ENCODE peak calls at places on chromosomes 12 and 14, in four cellular contexts. M is fibroblast of lung, G is H1, Q is H9. Y is an unnamed sample. For H3K79me2 and H4K20me1, the result is how much of the 10 kb centered on the place peaks cover.

GRCh38 chr12:122203968-122204828 is 689 bp downstream of the B3GNT4 start:
- DNase-seq in Q (no peak), M (no peak), G (no peak), Y (no peak)

GRCh38 chr12:67356400-67356799 is 87.2 kb downstream of the CAND1 start:
- DNase-seq in Q (no peak), M (no peak), G (no peak), Y (no peak)

GRCh38 chr12:95820096-95820703 is 29.6 kb upstream of the NTN4 start:
- DNase-seq in G (no peak), Q (no peak), M (peak), Y (no peak)

GRCh38 chr14:29926701-29927595 is 699 bp downstream of the PRKD1 start:
- DNase-seq in Q (peak), M (peak), G (no peak), Y (peak)

GRCh38 chr12:82852529-82852928 is 165.8 kb downstream of the TMTC2 start:
- DNase-seq in M (no peak), Q (no peak), G (no peak), Y (no peak)

GRCh38 chr12:106710143-106710893 is 64.2 kb upstream of the RIC8B start:
- DNase-seq in G (no peak), M (no peak), Q (no peak), Y (no peak)

GRCh38 chr14:55328317-55328716 is 57.1 kb downstream of the FBXO34 start:
- DNase-seq in M (peak), Q (no peak), G (no peak), Y (no peak)

GRCh38 chr14:24634158-24634557 is at the start of gene GZMB:
- DNase-seq in G (no peak), M (no peak), Q (no peak), Y (no peak)

GRCh38 chr12:53887881-53888280 is 50.8 kb upstream of the HOXC13 start:
- DNase-seq in G (no peak), Q (no peak), M (no peak), Y (no peak)

GRCh38 chr12:725076-725475 is 27.3 kb upstream of the WNK1 start:
- DNase-seq in Q (no peak), G (no peak), M (no peak), Y (no peak)

DNA sequence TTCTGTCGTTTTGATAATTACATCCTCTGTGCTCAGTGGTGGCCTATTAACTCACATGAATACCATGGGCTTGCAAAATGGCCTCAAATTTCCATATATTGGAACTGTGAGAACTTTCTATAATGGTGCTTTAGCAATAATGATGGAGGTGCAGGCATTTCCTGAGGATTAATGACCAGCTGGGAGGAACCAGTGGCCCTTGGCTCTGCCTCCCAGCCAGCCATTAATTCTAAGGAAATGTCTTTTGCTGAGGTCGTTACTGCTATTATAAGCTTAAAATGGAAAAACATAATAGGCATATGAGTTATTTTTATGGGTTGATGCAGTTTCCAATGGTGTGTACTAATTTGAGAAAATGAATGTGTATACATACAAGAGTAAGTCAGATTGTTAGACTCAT is 33.6 kb downstream of the HMGA2 start:
- DNase-seq in G (no peak), M (no peak), Q (no peak), Y (no peak)
- H3K79me2 ChIP-seq in G (under half), M (half or more), Q (under half), Y (half or more)

GRCh38 chr12:102169922-102170698 is 27.5 kb downstream of the PMCH start:
- DNase-seq in Q (no peak), M (peak), G (no peak), Y (no peak)

GRCh38 chr12:102171951-102172350 is 25.7 kb downstream of the PMCH start:
- DNase-seq in M (no peak), Q (no peak), G (no peak), Y (no peak)

GRCh38 chr12:102174761-102175160 is 22.9 kb downstream of the PMCH start:
- DNase-seq in G (no peak), M (no peak), Q (no peak), Y (no peak)

GRCh38 chr12:102172436-102172835 is 25.2 kb downstream of the PMCH start:
- DNase-seq in Q (no peak), M (peak), G (no peak), Y (no peak)

DNA sequence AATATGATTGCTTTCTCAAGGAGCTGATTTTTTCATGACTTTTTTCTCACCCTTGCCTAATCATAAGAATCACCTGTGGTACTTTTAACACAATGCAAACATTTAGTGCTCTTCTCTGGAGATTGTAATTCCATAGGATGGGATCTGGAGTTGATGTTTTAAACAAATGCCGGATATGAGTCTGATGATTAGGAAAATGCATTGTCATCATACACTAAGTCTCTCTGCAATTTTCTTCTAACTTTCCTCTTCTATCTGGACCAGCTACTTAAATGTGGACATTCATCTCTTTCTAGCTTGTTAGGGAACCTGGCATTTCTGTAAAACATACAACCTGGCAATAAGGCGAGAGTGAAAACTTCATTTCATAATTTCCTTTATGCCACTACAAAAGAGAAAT is 23.5 kb downstream of the PMCH start:
- DNase-seq in M (no peak), G (no peak), Q (no peak), Y (no peak)
- H4K20me1 ChIP-seq in M (under half), G (under half), Q (under half), Y (under half)

GRCh38 chr14:53952533-53952932 is 4.1 kb downstream of the BMP4 start:
- DNase-seq in M (no peak), G (no peak), Q (no peak), Y (no peak)
- H3K79me2 ChIP-seq in M (under half), G (under half), Q (under half), Y (under half)

DNA sequence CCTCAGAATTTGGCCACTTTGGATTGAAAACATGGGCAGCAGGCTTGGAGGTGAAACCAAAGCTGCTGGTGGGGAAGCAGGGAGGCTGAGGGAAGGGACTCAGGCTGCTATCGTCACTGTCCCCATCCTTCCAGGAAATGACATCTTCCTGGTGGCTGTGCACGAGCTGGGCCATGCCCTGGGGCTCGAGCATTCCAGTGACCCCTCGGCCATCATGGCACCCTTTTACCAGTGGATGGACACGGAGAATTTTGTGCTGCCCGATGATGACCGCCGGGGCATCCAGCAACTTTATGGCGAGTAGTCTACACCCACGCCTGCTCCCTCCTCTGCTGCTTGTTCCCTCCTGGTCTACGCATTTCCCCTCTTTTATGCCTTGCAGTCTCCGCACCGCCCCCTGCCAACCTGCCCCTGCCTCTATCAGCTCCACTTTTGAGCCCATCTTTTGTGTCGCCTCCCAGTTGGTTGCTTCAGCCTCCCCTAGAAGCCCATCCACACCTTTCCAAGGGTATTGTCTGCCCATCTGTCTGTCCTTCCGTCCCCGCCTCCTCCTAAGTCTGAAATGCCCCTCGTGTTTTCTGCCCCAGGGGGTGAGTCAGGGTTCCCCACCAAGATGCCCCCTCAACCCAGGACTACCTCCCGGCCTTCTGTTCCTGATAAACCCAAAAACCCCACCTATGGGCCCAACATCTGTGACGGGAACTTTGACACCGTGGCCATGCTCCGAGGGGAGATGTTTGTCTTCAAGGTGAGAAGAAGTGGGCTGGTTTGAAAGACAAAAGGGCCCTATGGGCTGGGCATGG is 6.9 kb downstream of the MMP14 start:
- DNase-seq in M (no peak), Q (no peak), G (no peak), Y (no peak)
- H4K20me1 ChIP-seq in M (under half), Q (under half), G (under half), Y (under half)